ENCODE peak calls at places on chromosomes 13 and 19, in five cellular contexts. C is neural progenitor cell, S is fibroblast of lung, B is hepatocyte, R is GM23248. F is an unnamed sample. For H4K20me1 and H3K36me3, the result is how much of the 10 kb centered on the place peaks cover.

GRCh38 chr13:105655046-105655445 is 880.4 kb downstream of the EFNB2 start:
- DNase-seq in C (no peak), S (peak), B (no peak), R (no peak), F (no peak)

GRCh38 chr13:71751074-71751473 is 115.9 kb downstream of the DACH1 start:
- DNase-seq in C (no peak), S (peak), B (no peak), R (no peak), F (no peak)

GRCh38 chr13:83780201-83780600 is 102.1 kb downstream of the SLITRK1 start:
- DNase-seq in C (peak), S (peak), B (peak), R (peak), F (peak)

GRCh38 chr13:105363747-105364177 is 1171.7 kb downstream of the EFNB2 start:
- DNase-seq in C (peak), S (peak), B (no peak), R (no peak), F (no peak)

GRCh38 chr13:39410089-39410901 is 192.7 kb downstream of the LHFPL6 start:
- DNase-seq in C (no peak), S (peak), B (no peak), R (peak), F (peak)

GRCh38 chr19:55656552-55656951 is 1.7 kb downstream of the U2AF2 start:
- DNase-seq in C (no peak), S (no peak), B (no peak), R (no peak), F (no peak)

GRCh38 chr13:77619655-77620054 is 77.8 kb upstream of the SLAIN1 start:
- DNase-seq in C (no peak), S (no peak), B (no peak), R (no peak), F (no peak)

GRCh38 chr13:45875951-45876350 is 24.4 kb upstream of the SIAH3 start:
- DNase-seq in C (no peak), S (no peak), B (no peak), R (no peak), F (no peak)

GRCh38 chr13:74683411-74683810 is 549.2 kb upstream of the KLF12 start:
- DNase-seq in C (no peak), S (no peak), B (no peak), R (no peak), F (peak)

GRCh38 chr13:35961461-35962220 is 169.5 kb downstream of the DCLK1 start:
- DNase-seq in C (no peak), S (peak), B (no peak), R (peak), F (no peak)

GRCh38 chr19:48554385-48555091 is 2.6 kb downstream of the SULT2B1 start:
- DNase-seq in C (peak), S (no peak), B (peak), R (no peak), F (peak)

GRCh38 chr19:18167975-18168645 is 5.5 kb upstream of the IFI30 start:
- DNase-seq in C (peak), S (no peak), B (peak), R (peak), F (peak)

GRCh38 chr19:51422053-51422448 is 4.6 kb upstream of the SIGLEC10 start:
- DNase-seq in C (peak), S (peak), B (peak), R (peak), F (peak)

GRCh38 chr19:17468302-17469091 is 1.8 kb upstream of the SLC27A1 start:
- DNase-seq in C (peak), S (no peak), B (no peak), R (peak), F (peak)

GRCh38 chr19:42088471-42089190 is 12.7 kb downstream of the ZNF574 start:
- DNase-seq in C (no peak), S (peak), B (no peak), R (peak), F (no peak)

GRCh38 chr13:93225610-93226009 is 997 bp upstream of the GPC6 start:
- DNase-seq in C (no peak), S (no peak), B (no peak), R (peak), F (no peak)

GRCh38 chr19:33795370-33796163 is 1.1 kb upstream of the KCTD15 start:
- DNase-seq in C (peak), S (peak), B (peak), R (peak), F (peak)

GRCh38 chr13:101529419-101529818 is 76.9 kb downstream of the ITGBL1 start:
- DNase-seq in C (no peak), S (peak), B (no peak), R (peak), F (no peak)

GRCh38 chr19:19504754-19505668 is 10.3 kb downstream of the TSSK6 start:
- DNase-seq in C (no peak), S (no peak), B (no peak), R (no peak), F (no peak)

GRCh38 chr13:39209731-39210633 is 171.7 kb downstream of the NHLRC3 start:
- DNase-seq in C (no peak), S (peak), B (no peak), R (peak), F (no peak)

GRCh38 chr19:52095172-52096014 is at the start of gene ZNF841:
- DNase-seq in C (peak), S (peak), B (peak), R (peak), F (peak)

GRCh38 chr19:13132471-13133166 is 14.6 kb downstream of the NACC1 start:
- DNase-seq in C (no peak), S (peak), B (peak), R (peak), F (no peak)

GRCh38 chr13:100356889-100357288 is 231.7 kb downstream of the GGACT start:
- DNase-seq in C (no peak), S (peak), B (no peak), R (no peak), F (no peak)

GRCh38 chr13:51221674-51222509 is at the start of gene FAM124A:
- DNase-seq in C (peak), S (peak), B (peak), R (peak), F (peak)

GRCh38 chr13:75687145-75687763 is 51.1 kb downstream of the LMO7 start:
- DNase-seq in C (peak), S (peak), B (peak), R (peak), F (peak)

GRCh38 chr13:24460256-24460655 is 52.3 kb downstream of the PARP4 start:
- DNase-seq in C (no peak), S (no peak), B (peak), R (no peak), F (no peak)

GRCh38 chr13:38872693-38873092 is 117.9 kb downstream of the STOML3 start:
- DNase-seq in C (peak), S (peak), B (peak), R (peak), F (peak)

GRCh38 chr13:100436099-100436498 is 152.5 kb downstream of the GGACT start:
- DNase-seq in C (no peak), S (no peak), B (no peak), R (no peak), F (no peak)

GRCh38 chr13:109389892-109390345 is 396.5 kb downstream of the IRS2 start:
- DNase-seq in C (no peak), S (peak), B (no peak), R (peak), F (no peak)

GRCh38 chr13:112995395-112996091 is 26.5 kb downstream of the MCF2L start:
- DNase-seq in C (no peak), S (no peak), B (no peak), R (no peak), F (no peak)

GRCh38 chr13:35994131-35994966 is 136.8 kb downstream of the DCLK1 start:
- DNase-seq in C (no peak), S (peak), B (peak), R (peak), F (no peak)

GRCh38 chr19:45249261-45250033 is 1.6 kb upstream of the MARK4 start:
- DNase-seq in C (no peak), S (no peak), B (no peak), R (peak), F (no peak)

GRCh38 chr13:101416181-101417042 is at the start of gene NALCN:
- DNase-seq in C (peak), S (peak), B (peak), R (peak), F (peak)

GRCh38 chr13:101916108-101916757 is 463.8 kb downstream of the ITGBL1 start:
- DNase-seq in C (peak), S (peak), B (peak), R (peak), F (peak)

GRCh38 chr13:82002693-82003092 is 1661.8 kb upstream of the SPRY2 start:
- DNase-seq in C (no peak), S (no peak), B (peak), R (no peak), F (no peak)

GRCh38 chr13:103952183-103952582 is 886.0 kb upstream of the SLC10A2 start:
- DNase-seq in C (no peak), S (no peak), B (no peak), R (peak), F (no peak)

GRCh38 chr19:55700813-55701212 is 25.8 kb downstream of the EPN1 start:
- DNase-seq in C (no peak), S (no peak), B (no peak), R (no peak), F (no peak)

GRCh38 chr19:51783373-51783772 is 11.6 kb upstream of the FPR3 start:
- DNase-seq in C (no peak), S (no peak), B (no peak), R (peak), F (peak)

GRCh38 chr19:16361254-16361653 is 36.6 kb downstream of the KLF2 start:
- DNase-seq in C (no peak), S (peak), B (no peak), R (peak), F (no peak)
- H3K27ac ChIP-seq in C (no peak), S (no peak), B (no peak), R (no peak), F (peak)

GRCh38 chr19:4969772-4970531 is 1.0 kb downstream of the KDM4B start:
- DNase-seq in C (peak), S (peak), B (no peak), R (peak), F (peak)

GRCh38 chr19:4967738-4968461 is 1.0 kb upstream of the KDM4B start:
- DNase-seq in C (peak), S (peak), B (no peak), R (peak), F (no peak)

GRCh38 chr19:4968462-4969291 is at the start of gene KDM4B:
- DNase-seq in C (peak), S (peak), B (peak), R (peak), F (peak)

GRCh38 chr19:4970558-4971423 is 1.9 kb downstream of the KDM4B start:
- DNase-seq in C (peak), S (peak), B (no peak), R (peak), F (peak)

DNA sequence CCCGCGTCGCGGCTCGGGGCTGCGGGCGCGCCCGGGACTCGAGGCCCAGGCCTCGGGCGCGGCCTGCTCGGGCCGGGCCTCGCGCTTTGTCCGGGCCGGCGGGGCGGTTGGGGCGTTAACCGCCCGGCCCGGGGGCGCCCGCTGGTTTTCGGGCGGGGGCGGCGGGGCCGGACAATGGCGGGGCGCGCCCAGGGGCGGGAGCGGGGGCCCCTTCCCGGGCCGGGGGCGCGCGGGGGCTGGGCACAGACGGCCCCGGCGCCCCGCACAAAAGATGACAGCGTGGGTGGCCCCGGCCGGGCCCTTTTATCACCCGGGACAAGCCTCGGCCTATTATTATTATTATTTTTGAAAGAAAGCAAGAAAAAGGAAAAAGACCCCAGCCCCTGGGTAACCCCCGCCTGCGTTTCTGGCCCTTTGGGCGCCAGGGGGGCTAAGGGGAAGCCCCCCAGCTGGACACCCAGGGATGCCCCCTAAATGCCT is 419 bp downstream of the KDM4B start:
- DNase-seq in C (no peak), S (no peak), B (no peak), R (no peak), F (no peak)
- H4K20me1 ChIP-seq in C (under half), S (under half), B (under half), R (under half), F (under half)

GRCh38 chr19:24141612-24142011 is 54.6 kb downstream of the ZNF254 start:
- DNase-seq in C (no peak), S (no peak), B (no peak), R (no peak), F (no peak)
- H3K36me3 ChIP-seq in C (under half), S (under half), B (under half), R (under half), F (under half)

GRCh38 chr19:14478113-14478545 is 3.0 kb upstream of the PTGER1 start:
- DNase-seq in C (no peak), S (no peak), B (no peak), R (no peak), F (no peak)

GRCh38 chr19:14479985-14480694 is 5.0 kb upstream of the PTGER1 start:
- DNase-seq in C (peak), S (peak), B (no peak), R (no peak), F (peak)

GRCh38 chr19:14477417-14478112 is 2.4 kb upstream of the PTGER1 start:
- DNase-seq in C (no peak), S (peak), B (no peak), R (no peak), F (no peak)

GRCh38 chr19:14480695-14481069 is 5.5 kb upstream of the PTGER1 start:
- DNase-seq in C (no peak), S (peak), B (no peak), R (peak), F (no peak)

GRCh38 chr19:14479309-14479984 is 4.3 kb upstream of the PTGER1 start:
- DNase-seq in C (no peak), S (no peak), B (no peak), R (no peak), F (no peak)
- H3K27ac ChIP-seq in C (no peak), S (no peak), B (no peak), R (no peak), F (peak)

DNA sequence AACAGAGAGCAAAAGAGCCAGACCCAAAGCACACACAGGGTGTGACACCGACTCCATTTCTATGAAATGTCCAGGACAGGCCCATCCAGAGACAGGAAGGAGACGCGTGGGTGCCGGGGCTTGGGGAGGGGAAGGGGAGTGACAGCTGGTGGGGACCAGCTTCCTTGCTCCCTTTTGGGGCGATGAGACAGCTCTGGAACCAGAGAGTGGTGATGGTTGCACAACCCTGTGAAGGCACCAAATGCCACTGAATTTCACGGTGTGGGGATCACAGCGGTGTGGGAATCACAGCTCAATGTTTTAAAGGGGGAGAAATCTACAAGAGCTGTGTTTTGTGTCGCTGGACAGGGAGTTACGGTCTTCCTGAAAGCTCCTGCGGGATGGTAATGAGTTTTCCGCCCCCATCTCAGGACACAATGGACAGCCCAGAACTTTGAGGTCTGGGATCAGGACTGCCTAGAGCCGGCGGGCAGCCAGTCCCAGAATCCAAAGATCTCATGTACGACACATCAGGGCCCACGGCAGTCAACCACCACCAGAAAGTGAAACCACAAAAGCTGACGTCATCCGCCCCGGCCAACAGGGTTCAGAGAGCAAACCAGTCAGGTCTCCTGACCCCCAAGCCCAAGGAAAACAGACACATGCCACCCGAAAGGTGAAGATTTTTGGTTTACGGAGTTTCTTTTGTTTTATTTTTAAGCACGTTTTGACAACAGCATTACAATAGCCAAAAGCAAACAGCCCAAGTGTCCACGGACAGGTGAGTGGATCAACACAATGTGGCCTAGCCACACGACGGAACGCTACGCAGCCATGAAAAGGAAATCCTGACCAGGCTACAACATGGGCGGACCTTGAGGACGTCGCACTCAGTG is 7.3 kb downstream of the SGTA start:
- DNase-seq in C (no peak), S (peak), B (peak), R (peak), F (no peak)
- H4K20me1 ChIP-seq in C (half or more), S (under half), B (half or more), R (under half), F (half or more)

GRCh38 chr19:22517496-22518411 is 95.6 kb upstream of the ZNF98 start:
- DNase-seq in C (no peak), S (no peak), B (no peak), R (no peak), F (no peak)
- H3K36me3 ChIP-seq in C (under half), S (under half), B (under half), R (under half), F (under half)

GRCh38 chr13:33493672-33494365 is 208.3 kb upstream of the STARD13 start:
- DNase-seq in C (no peak), S (no peak), B (no peak), R (no peak), F (no peak)
- H3K27ac ChIP-seq in C (no peak), S (no peak), B (no peak), R (no peak), F (no peak)

GRCh38 chr13:29576581-29576980 is 18.9 kb downstream of the SLC7A1 start:
- DNase-seq in C (no peak), S (no peak), B (no peak), R (no peak), F (no peak)
- H4K20me1 ChIP-seq in C (under half), S (under half), B (under half), R (under half), F (half or more)

GRCh38 chr19:10332965-10333757 is at the start of gene RAVER1:
- DNase-seq in C (peak), S (peak), B (peak), R (peak), F (peak)

GRCh38 chr19:10327793-10328192 is 5.5 kb downstream of the RAVER1 start:
- DNase-seq in C (no peak), S (no peak), B (no peak), R (no peak), F (no peak)

GRCh38 chr19:10328558-10329429 is 4.5 kb downstream of the RAVER1 start:
- DNase-seq in C (no peak), S (no peak), B (no peak), R (no peak), F (no peak)

GRCh38 chr19:10332158-10332964 is 968 bp downstream of the RAVER1 start:
- DNase-seq in C (no peak), S (no peak), B (peak), R (peak), F (no peak)

GRCh38 chr19:10329555-10329954 is 3.8 kb downstream of the RAVER1 start:
- DNase-seq in C (no peak), S (no peak), B (no peak), R (no peak), F (no peak)
- H3K36me3 ChIP-seq in C (under half), S (under half), B (under half), R (under half), F (under half)

GRCh38 chr19:5690125-5690954 is at the start of gene RPL36:
- DNase-seq in C (peak), S (peak), B (peak), R (peak), F (peak)

GRCh38 chr19:5692785-5693194 is 2.7 kb downstream of the RPL36 start:
- DNase-seq in C (no peak), S (no peak), B (peak), R (peak), F (no peak)

GRCh38 chr19:5690955-5691204 is 785 bp downstream of the RPL36 start:
- DNase-seq in C (no peak), S (no peak), B (no peak), R (peak), F (no peak)

GRCh38 chr19:5691930-5692784 is 2.1 kb downstream of the RPL36 start:
- DNase-seq in C (no peak), S (no peak), B (peak), R (peak), F (peak)

GRCh38 chr19:5691205-5691929 is 1.3 kb downstream of the RPL36 start:
- DNase-seq in C (peak), S (peak), B (peak), R (peak), F (peak)
- H3K27ac ChIP-seq in C (no peak), S (peak), B (peak), R (peak), F (peak)